ENCODE peak calls at places on chromosomes 1 and 21, in four cellular contexts. One of them, this sample, is unnamed.

GRCh38 chr1:56389813-56390539 is 189.4 kb downstream of the PLPP3 start:
- DNase-seq in kidney: no peak
- DNase-seq in NCI-H2029: no peak
- DNase-seq in nephron progenitor cell: peak; percentile 25
- DNase-seq in this sample: peak; percentile 65

GRCh38 chr1:28096210-28097099 is 8.0 kb upstream of the EYA3 start:
- DNase-seq in kidney: no peak
- DNase-seq in NCI-H2029: no peak
- DNase-seq in nephron progenitor cell: no peak
- DNase-seq in this sample: no peak

GRCh38 chr1:212415107-212415841 is 588 bp upstream of the PACC1 start:
- DNase-seq in kidney: no peak
- DNase-seq in NCI-H2029: no peak
- DNase-seq in nephron progenitor cell: no peak
- DNase-seq in this sample: no peak

GRCh38 chr1:153460551-153460950 is at the start of gene S100A7:
- DNase-seq in kidney: no peak
- DNase-seq in NCI-H2029: no peak
- DNase-seq in nephron progenitor cell: no peak
- DNase-seq in this sample: no peak

GRCh38 chr1:214123061-214123784 is 135.4 kb downstream of the PROX1 start:
- DNase-seq in kidney: no peak
- DNase-seq in NCI-H2029: peak; percentile 84
- DNase-seq in nephron progenitor cell: peak; percentile 39
- DNase-seq in this sample: peak; percentile 86

GRCh38 chr1:21338568-21339401 is 48.5 kb upstream of the ECE1 start:
- DNase-seq in kidney: no peak
- DNase-seq in NCI-H2029: peak; percentile 94
- DNase-seq in nephron progenitor cell: peak; percentile 67
- DNase-seq in this sample: no peak

GRCh38 chr1:166924829-166925541 is 48.9 kb upstream of the TADA1 start:
- DNase-seq in kidney: no peak
- DNase-seq in NCI-H2029: no peak
- DNase-seq in nephron progenitor cell: no peak
- DNase-seq in this sample: no peak

GRCh38 chr1:244094880-244095522 is 43.9 kb downstream of the ZBTB18 start:
- DNase-seq in kidney: no peak
- DNase-seq in NCI-H2029: no peak
- DNase-seq in nephron progenitor cell: no peak
- DNase-seq in this sample: no peak

GRCh38 chr21:44750675-44751025 is 39.3 kb upstream of the TSPEAR start:
- DNase-seq in kidney: no peak
- DNase-seq in NCI-H2029: no peak
- DNase-seq in nephron progenitor cell: no peak
- DNase-seq in this sample: no peak

GRCh38 chr1:76279387-76279748 is 204.8 kb downstream of the ST6GALNAC3 start:
- DNase-seq in kidney: no peak
- DNase-seq in NCI-H2029: no peak
- DNase-seq in nephron progenitor cell: no peak
- DNase-seq in this sample: no peak

GRCh38 chr1:118223426-118223825 is 38.4 kb upstream of the SPAG17 start:
- DNase-seq in kidney: no peak
- DNase-seq in NCI-H2029: no peak
- DNase-seq in nephron progenitor cell: peak; percentile 57
- DNase-seq in this sample: peak; percentile 74

GRCh38 chr1:91669584-91670350 is 169.1 kb downstream of the CDC7 start:
- DNase-seq in kidney: no peak
- DNase-seq in NCI-H2029: no peak
- DNase-seq in nephron progenitor cell: no peak
- DNase-seq in this sample: peak; percentile 65

GRCh38 chr1:155940531-155940992 is 876 bp upstream of the RXFP4 start:
- DNase-seq in kidney: no peak
- DNase-seq in NCI-H2029: peak; percentile 76
- DNase-seq in nephron progenitor cell: no peak
- DNase-seq in this sample: no peak

GRCh38 chr1:18936814-18937481 is 19.5 kb downstream of the IFFO2 start:
- DNase-seq in kidney: peak; percentile 41
- DNase-seq in NCI-H2029: no peak
- DNase-seq in nephron progenitor cell: no peak
- DNase-seq in this sample: no peak

GRCh38 chr21:14591882-14592281 is 45.8 kb upstream of the SAMSN1 start:
- DNase-seq in kidney: no peak
- DNase-seq in NCI-H2029: no peak
- DNase-seq in nephron progenitor cell: no peak
- DNase-seq in this sample: no peak

GRCh38 chr1:58814251-58815068 is 30.6 kb upstream of the JUN start:
- DNase-seq in kidney: peak; percentile 89
- DNase-seq in NCI-H2029: no peak
- DNase-seq in nephron progenitor cell: peak; percentile 49
- DNase-seq in this sample: peak; percentile 58

GRCh38 chr1:239987103-239987745 is 104.5 kb upstream of the FMN2 start:
- DNase-seq in kidney: no peak
- DNase-seq in NCI-H2029: peak; percentile 3
- DNase-seq in nephron progenitor cell: peak; percentile 53
- DNase-seq in this sample: peak; percentile 62

GRCh38 chr1:170732262-170732595 is 68.3 kb downstream of the PRRX1 start:
- DNase-seq in kidney: no peak
- DNase-seq in NCI-H2029: no peak
- DNase-seq in nephron progenitor cell: no peak
- DNase-seq in this sample: no peak

GRCh38 chr1:162443906-162444305 is 32.0 kb upstream of the SH2D1B start:
- DNase-seq in kidney: no peak
- DNase-seq in NCI-H2029: no peak
- DNase-seq in nephron progenitor cell: no peak
- DNase-seq in this sample: no peak

GRCh38 chr21:32340863-32341848 is 42.5 kb downstream of the MRAP start:
- DNase-seq in kidney: no peak
- DNase-seq in NCI-H2029: no peak
- DNase-seq in nephron progenitor cell: no peak
- DNase-seq in this sample: no peak

GRCh38 chr1:27161594-27161993 is 6.7 kb upstream of the SLC9A1 start:
- DNase-seq in kidney: no peak
- DNase-seq in NCI-H2029: peak; percentile 17
- DNase-seq in nephron progenitor cell: no peak
- DNase-seq in this sample: no peak

GRCh38 chr1:14190508-14190907 is 408.0 kb upstream of the KAZN start:
- DNase-seq in kidney: peak; percentile 74
- DNase-seq in NCI-H2029: no peak
- DNase-seq in nephron progenitor cell: no peak
- DNase-seq in this sample: no peak

GRCh38 chr1:159930216-159930615 is 4.9 kb upstream of the TAGLN2 start:
- DNase-seq in kidney: peak; percentile 77
- DNase-seq in NCI-H2029: no peak
- DNase-seq in nephron progenitor cell: no peak
- DNase-seq in this sample: no peak

GRCh38 chr1:78856096-78856495 is 150.4 kb downstream of the ADGRL4 start:
- DNase-seq in kidney: no peak
- DNase-seq in NCI-H2029: no peak
- DNase-seq in nephron progenitor cell: no peak
- DNase-seq in this sample: no peak

GRCh38 chr1:169031566-169032224 is 74.8 kb upstream of the ATP1B1 start:
- DNase-seq in kidney: no peak
- DNase-seq in NCI-H2029: no peak
- DNase-seq in nephron progenitor cell: no peak
- DNase-seq in this sample: no peak

GRCh38 chr1:246427611-246428010 is 79.5 kb downstream of the SMYD3 start:
- DNase-seq in kidney: no peak
- DNase-seq in NCI-H2029: no peak
- DNase-seq in nephron progenitor cell: no peak
- DNase-seq in this sample: no peak

GRCh38 chr1:58162952-58163550 is 383.5 kb downstream of the OMA1 start:
- DNase-seq in kidney: no peak
- DNase-seq in NCI-H2029: peak; percentile 83
- DNase-seq in nephron progenitor cell: peak; percentile 66
- DNase-seq in this sample: peak; percentile 88

GRCh38 chr1:84715620-84716019 is 25.4 kb upstream of the SSX2IP start:
- DNase-seq in kidney: no peak
- DNase-seq in NCI-H2029: no peak
- DNase-seq in nephron progenitor cell: no peak
- DNase-seq in this sample: peak; percentile 77

GRCh38 chr1:180151508-180151907 is 3.2 kb upstream of the QSOX1 start:
- DNase-seq in kidney: no peak
- DNase-seq in NCI-H2029: peak; percentile 30
- DNase-seq in nephron progenitor cell: no peak
- DNase-seq in this sample: no peak

GRCh38 chr1:244865028-244865371 is 657 bp upstream of the HNRNPU start:
- DNase-seq in kidney: no peak
- DNase-seq in NCI-H2029: no peak
- DNase-seq in nephron progenitor cell: peak; percentile 31
- DNase-seq in this sample: peak; percentile 43

GRCh38 chr1:171142081-171142450 is 43.0 kb upstream of the FMO2 start:
- DNase-seq in kidney: peak; percentile 80
- DNase-seq in NCI-H2029: no peak
- DNase-seq in nephron progenitor cell: no peak
- DNase-seq in this sample: no peak

GRCh38 chr1:160437432-160438319 is 37.3 kb downstream of the VANGL2 start:
- DNase-seq in kidney: no peak
- DNase-seq in NCI-H2029: no peak
- DNase-seq in nephron progenitor cell: no peak
- DNase-seq in this sample: no peak

GRCh38 chr1:32105338-32105737 is 2.5 kb upstream of the KPNA6 start:
- DNase-seq in kidney: no peak
- DNase-seq in NCI-H2029: no peak
- DNase-seq in nephron progenitor cell: no peak
- DNase-seq in this sample: no peak

GRCh38 chr21:20996421-20997307 is 1.5 kb upstream of the NCAM2 start:
- DNase-seq in kidney: no peak
- DNase-seq in NCI-H2029: no peak
- DNase-seq in nephron progenitor cell: peak; percentile 6
- DNase-seq in this sample: peak; percentile 35

GRCh38 chr1:26922901-26923300 is 1.4 kb downstream of the NUDC start:
- DNase-seq in kidney: no peak
- DNase-seq in NCI-H2029: no peak
- DNase-seq in nephron progenitor cell: no peak
- DNase-seq in this sample: no peak

GRCh38 chr1:157407367-157407766 is 144.9 kb downstream of the FCRL5 start:
- DNase-seq in kidney: no peak
- DNase-seq in NCI-H2029: no peak
- DNase-seq in nephron progenitor cell: no peak
- DNase-seq in this sample: no peak

GRCh38 chr1:202599669-202600431 is 110.4 kb downstream of the SYT2 start:
- DNase-seq in kidney: peak; percentile 87
- DNase-seq in NCI-H2029: no peak
- DNase-seq in nephron progenitor cell: peak; percentile 63
- DNase-seq in this sample: peak; percentile 81

GRCh38 chr1:4761324-4761723 is 106.9 kb downstream of the AJAP1 start:
- DNase-seq in kidney: no peak
- DNase-seq in NCI-H2029: no peak
- DNase-seq in nephron progenitor cell: no peak
- DNase-seq in this sample: no peak

GRCh38 chr21:33700491-33700890 is 58.2 kb downstream of the ITSN1 start:
- DNase-seq in kidney: no peak
- DNase-seq in NCI-H2029: no peak
- DNase-seq in nephron progenitor cell: no peak
- DNase-seq in this sample: no peak

GRCh38 chr1:27099904-27100796 is 54.8 kb downstream of the SLC9A1 start:
- DNase-seq in kidney: peak; percentile 87
- DNase-seq in NCI-H2029: no peak
- DNase-seq in nephron progenitor cell: peak; percentile 40
- DNase-seq in this sample: peak; percentile 41